ENCODE peak calls at places on chromosomes 3 and 15, in nine cellular contexts. K is spleen, E is heart right ventricle, G is dorsolateral prefrontal cortex, S is tibial nerve, L is kidney epithelial cell, M is AG04450, U is mammary epithelial cell, N is GM12865. Q is an unnamed sample.
A peak's percentile ranks its signal among the peaks of the same experiment; 100 is the strongest.

GRCh38 chr3:104102386-104102785 is 1264.3 kb upstream of the ALCAM start:
- DNase-seq in K (no peak), E (no peak), G (no peak), S (peak; percentile 44), L (peak; percentile 10), M (peak; percentile 8), U (peak; percentile 13), N (peak; percentile 78), Q (peak; percentile 52)

GRCh38 chr3:196398782-196399181 is 33.4 kb downstream of the UBXN7 start:
- DNase-seq in K (no peak), E (no peak), G (no peak), S (no peak), L (no peak), M (no peak), U (no peak), N (no peak), Q (peak; percentile 20)

GRCh38 chr3:182117583-182117982 is 405.9 kb downstream of the SOX2 start:
- DNase-seq in K (no peak), E (no peak), G (no peak), S (no peak), L (no peak), M (no peak), U (no peak), N (no peak), Q (no peak)

GRCh38 chr3:39278616-39278935 is 1.3 kb downstream of the CX3CR1 start:
- DNase-seq in K (no peak), E (no peak), G (no peak), S (no peak), L (no peak), M (no peak), U (no peak), N (no peak), Q (no peak)

GRCh38 chr15:68176601-68177000 is 28.5 kb downstream of the CALML4 start:
- DNase-seq in K (no peak), E (no peak), G (no peak), S (no peak), L (no peak), M (no peak), U (no peak), N (no peak), Q (no peak)

GRCh38 chr3:16409032-16409431 is 104.5 kb downstream of the RFTN1 start:
- DNase-seq in K (no peak), E (no peak), G (no peak), S (no peak), L (no peak), M (no peak), U (no peak), N (no peak), Q (no peak)

GRCh38 chr3:50502584-50503423 is 630 bp downstream of the CACNA2D2 start:
- DNase-seq in K (no peak), E (no peak), G (no peak), S (no peak), L (no peak), M (no peak), U (no peak), N (no peak), Q (no peak)

GRCh38 chr15:69931159-69931558 is 166.6 kb downstream of the TLE3 start:
- DNase-seq in K (no peak), E (no peak), G (no peak), S (no peak), L (no peak), M (no peak), U (no peak), N (no peak), Q (no peak)

GRCh38 chr15:59313703-59314332 is 58.9 kb downstream of the MYO1E start:
- DNase-seq in K (no peak), E (peak; percentile 63), G (peak; percentile 60), S (peak; percentile 41), L (no peak), M (no peak), U (peak; percentile 92), N (peak; percentile 93), Q (peak; percentile 95)

GRCh38 chr3:193545304-193545703 is 9.4 kb downstream of the ATP13A4 start:
- DNase-seq in K (no peak), E (no peak), G (no peak), S (no peak), L (no peak), M (no peak), U (no peak), N (no peak), Q (peak; percentile 11)

GRCh38 chr3:157174265-157174615 is 14.3 kb upstream of the CCNL1 start:
- DNase-seq in K (peak; percentile 88), E (peak; percentile 28), G (no peak), S (no peak), L (no peak), M (no peak), U (no peak), N (no peak), Q (peak; percentile 35)

GRCh38 chr3:63333815-63334214 is 55.7 kb downstream of the SYNPR start:
- DNase-seq in K (no peak), E (no peak), G (no peak), S (no peak), L (no peak), M (no peak), U (no peak), N (no peak), Q (peak; percentile 29)

GRCh38 chr3:159169828-159170227 is 368.0 kb downstream of the MFSD1 start:
- DNase-seq in K (no peak), E (no peak), G (no peak), S (no peak), L (peak; percentile 50), M (peak; percentile 45), U (peak; percentile 68), N (no peak), Q (peak; percentile 92)

GRCh38 chr3:36679384-36680200 is 84.8 kb downstream of the DCLK3 start:
- DNase-seq in K (no peak), E (no peak), G (no peak), S (no peak), L (peak; percentile 64), M (peak; percentile 58), U (peak; percentile 84), N (peak; percentile 31), Q (peak; percentile 98)

GRCh38 chr3:4953119-4953518 is 26.1 kb upstream of the BHLHE40 start:
- DNase-seq in K (no peak), E (no peak), G (no peak), S (no peak), L (no peak), M (no peak), U (peak; percentile 43), N (no peak), Q (no peak)

DNA sequence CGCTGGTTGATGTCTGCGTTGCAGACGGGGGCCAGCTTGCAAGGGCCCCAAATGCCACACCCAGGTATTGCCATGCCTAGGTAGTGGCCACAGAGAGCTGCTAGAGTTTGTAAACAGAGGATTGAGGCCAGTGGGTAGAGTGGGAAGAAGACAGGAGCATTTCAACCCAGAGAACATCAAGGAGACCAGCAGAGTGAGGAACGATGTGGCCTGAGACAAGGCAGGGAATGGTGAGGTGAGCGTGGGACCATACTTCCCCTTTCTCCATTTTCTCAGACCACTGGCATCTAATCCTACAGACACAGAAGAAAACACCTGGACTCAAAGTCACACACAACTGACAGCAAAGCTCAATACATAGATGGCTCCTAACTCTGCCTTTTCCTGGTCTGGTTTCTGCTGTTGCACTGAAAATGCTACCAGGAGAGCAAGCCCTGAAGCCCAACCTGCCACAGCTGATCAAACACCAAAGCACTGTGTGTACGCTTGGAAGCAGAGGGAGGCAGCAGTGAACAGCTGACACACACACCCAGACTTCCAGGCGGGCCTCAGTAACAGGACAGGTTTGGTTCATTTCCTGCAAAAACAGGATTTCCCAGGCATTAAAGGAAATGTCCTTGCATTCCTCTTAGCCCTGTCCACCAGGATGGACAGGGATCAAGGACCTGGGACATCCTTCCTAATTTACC is 1.6 kb downstream of the FAM174B start:
- DNase-seq in K (no peak), E (no peak), G (peak; percentile 77), S (no peak), L (no peak), M (no peak), U (no peak), N (peak; percentile 44), Q (no peak)
- TF ChIP-seq CTCF in K (no peak), E (no peak), G (no peak), S (no peak), L (no peak), M (no peak), U (no peak), N (no peak), Q (no peak)

GRCh38 chr3:185421577-185422232 is 58.8 kb downstream of the MAP3K13 start:
- DNase-seq in K (no peak), E (no peak), G (no peak), S (no peak), L (no peak), M (no peak), U (no peak), N (peak; percentile 34), Q (no peak)
- H3K4me3 ChIP-seq in K (no peak overlapping the region), E (no peak overlapping the region), G (no peak overlapping the region), S (no peak overlapping the region), L (no peak overlapping the region), M (no peak overlapping the region), U (no peak overlapping the region), N (no peak overlapping the region), Q (no peak overlapping the region)

GRCh38 chr3:52328536-52329080 is 12.5 kb downstream of the DNAH1 start:
- DNase-seq in K (no peak), E (no peak), G (no peak), S (no peak), L (no peak), M (no peak), U (no peak), N (no peak), Q (no peak)

GRCh38 chr3:52331091-52331490 is 15.0 kb downstream of the DNAH1 start:
- DNase-seq in K (no peak), E (no peak), G (no peak), S (no peak), L (no peak), M (no peak), U (no peak), N (no peak), Q (no peak)

GRCh38 chr3:52330194-52330805 is 14.2 kb downstream of the DNAH1 start:
- DNase-seq in K (no peak), E (no peak), G (no peak), S (no peak), L (no peak), M (no peak), U (no peak), N (no peak), Q (no peak)

GRCh38 chr3:52331906-52332305 is 15.8 kb downstream of the DNAH1 start:
- DNase-seq in K (no peak), E (no peak), G (no peak), S (no peak), L (no peak), M (no peak), U (no peak), N (no peak), Q (no peak)

GRCh38 chr3:52333869-52334557 is 17.9 kb downstream of the DNAH1 start:
- DNase-seq in K (no peak), E (no peak), G (no peak), S (no peak), L (no peak), M (no peak), U (peak; percentile 45), N (no peak), Q (peak; percentile 87)
- TF ChIP-seq CTCF in K (no peak), E (no peak), G (no peak), S (no peak), L (no peak), M (no peak), U (no peak), N (no peak), Q (no peak)

GRCh38 chr3:152204218-152204617 is 64.5 kb upstream of the MBNL1 start:
- DNase-seq in K (no peak), E (no peak), G (no peak), S (no peak), L (peak; percentile 5), M (no peak), U (no peak), N (no peak), Q (peak; percentile 40)
- H3K4me3 ChIP-seq in K (peak overlapping the region; percentile 23), E (peak overlapping the region; percentile 32), G (peak overlapping the region; percentile 31), S (peak overlapping the region; percentile 37), L (no peak overlapping the region), M (no peak overlapping the region), U (no peak overlapping the region), N (peak overlapping the region; percentile 79), Q (no peak overlapping the region)